ENCODE peak calls at places on chromosomes 13 and 19, in six cellular contexts. N, R, D, J, B and Q are unnamed samples.

GRCh38 chr19:45815501-45816216 is 551 bp upstream of the RSPH6A start:
- DNase-seq in B (no peak), D (no peak), R (no peak), N (no peak), J (no peak), Q (no peak)

GRCh38 chr13:29524176-29524575 is 71.3 kb downstream of the SLC7A1 start:
- DNase-seq in N (no peak), B (peak), J (no peak), R (no peak), D (no peak), Q (no peak)

GRCh38 chr13:73274147-73274546 is 215.3 kb downstream of the KLF5 start:
- DNase-seq in D (no peak), R (no peak), B (no peak), N (no peak), J (no peak), Q (no peak)

GRCh38 chr19:30784850-30785459 is 412.8 kb downstream of the ZNF536 start:
- DNase-seq in N (peak), D (peak), B (peak), J (peak), R (peak), Q (no peak)

GRCh38 chr13:25478186-25478585 is 106.4 kb downstream of the ATP8A2 start:
- DNase-seq in N (no peak), R (no peak), B (no peak), D (no peak), J (no peak), Q (no peak)

GRCh38 chr19:13181747-13182388 is 31.7 kb downstream of the IER2 start:
- DNase-seq in J (no peak), N (no peak), D (no peak), R (peak), B (peak), Q (no peak)

GRCh38 chr13:100825551-100825950 is 151.0 kb upstream of the TMTC4 start:
- DNase-seq in J (no peak), N (no peak), B (no peak), R (no peak), D (no peak), Q (no peak)

GRCh38 chr19:40512473-40513344 is 45.9 kb downstream of the SPTBN4 start:
- DNase-seq in B (no peak), D (no peak), R (no peak), J (no peak), N (no peak), Q (no peak)

GRCh38 chr13:73676550-73677040 is 457.6 kb downstream of the KLF12 start:
- DNase-seq in J (no peak), B (no peak), D (no peak), N (no peak), R (no peak), Q (no peak)

GRCh38 chr13:47036291-47037008 is 139.6 kb upstream of the HTR2A start:
- DNase-seq in J (peak), R (no peak), N (no peak), D (no peak), B (no peak), Q (no peak)

GRCh38 chr13:18961383-18962117 is 220.1 kb downstream of the TUBA3C start:
- DNase-seq in J (no peak), R (no peak), N (no peak), B (no peak), D (no peak), Q (no peak)

GRCh38 chr13:54593504-54593903 is 1564.9 kb downstream of the OLFM4 start:
- DNase-seq in D (no peak), J (no peak), B (no peak), N (no peak), R (no peak), Q (no peak)

GRCh38 chr13:47826481-47826880 is 174.6 kb downstream of the SUCLA2 start:
- DNase-seq in J (no peak), R (no peak), B (no peak), N (no peak), D (no peak), Q (no peak)

GRCh38 chr13:109867766-109868165 is 81.4 kb upstream of the IRS2 start:
- DNase-seq in N (no peak), B (no peak), J (no peak), D (no peak), R (no peak), Q (no peak)

GRCh38 chr13:113663934-113664333 is 3.1 kb upstream of the GRK1 start:
- DNase-seq in J (no peak), R (peak), B (no peak), D (no peak), N (no peak), Q (no peak)

GRCh38 chr13:113537909-113538688 is 46.5 kb upstream of the TFDP1 start:
- DNase-seq in J (no peak), D (no peak), R (no peak), N (no peak), B (no peak), Q (no peak)

GRCh38 chr13:41944635-41945401 is 16.1 kb downstream of the VWA8 start:
- DNase-seq in J (no peak), N (no peak), B (no peak), R (no peak), D (no peak), Q (no peak)

GRCh38 chr13:49240017-49240416 is 7.7 kb upstream of the CDADC1 start:
- DNase-seq in D (no peak), N (no peak), B (no peak), J (peak), R (no peak), Q (no peak)

GRCh38 chr19:48569814-48570213 is 17.8 kb downstream of the SULT2B1 start:
- DNase-seq in N (no peak), D (no peak), B (no peak), J (no peak), R (no peak), Q (no peak)

GRCh38 chr13:94195715-94196114 is 283.8 kb downstream of the DCT start:
- DNase-seq in D (no peak), R (no peak), B (no peak), N (no peak), J (no peak), Q (peak)

GRCh38 chr13:113863511-113864302 is at the start of gene GAS6:
- DNase-seq in B (peak), R (no peak), J (no peak), D (no peak), N (no peak), Q (no peak)

GRCh38 chr19:38624822-38625221 is 5.8 kb downstream of the EIF3K start:
- DNase-seq in N (no peak), R (no peak), B (no peak), D (no peak), J (no peak), Q (no peak)

GRCh38 chr13:53105881-53106280 is 77.3 kb downstream of the OLFM4 start:
- DNase-seq in D (no peak), R (no peak), B (no peak), N (no peak), J (peak), Q (no peak)

GRCh38 chr19:3982701-3983541 is 2.3 kb downstream of the EEF2 start:
- DNase-seq in J (no peak), D (no peak), N (no peak), R (no peak), B (no peak), Q (no peak)

GRCh38 chr19:2446390-2446789 is 10.4 kb downstream of the LMNB2 start:
- DNase-seq in J (no peak), R (no peak), B (no peak), D (no peak), N (no peak), Q (no peak)

GRCh38 chr13:103876571-103876970 is 810.4 kb upstream of the SLC10A2 start:
- DNase-seq in R (no peak), D (no peak), B (no peak), J (no peak), N (no peak), Q (no peak)

GRCh38 chr19:8131517-8131916 is 17.9 kb downstream of the FBN3 start:
- DNase-seq in B (no peak), D (no peak), J (no peak), R (no peak), N (no peak), Q (no peak)

GRCh38 chr19:35266904-35267817 is 1.6 kb upstream of the USF2 start:
- DNase-seq in B (peak), R (no peak), D (peak), J (no peak), N (peak), Q (no peak)

GRCh38 chr13:99698010-99698815 is 196.9 kb downstream of the TM9SF2 start:
- DNase-seq in J (no peak), N (no peak), D (no peak), R (no peak), B (no peak), Q (no peak)

GRCh38 chr19:38634757-38635482 is 12.5 kb upstream of the ACTN4 start:
- DNase-seq in N (peak), B (peak), R (peak), D (peak), J (peak), Q (no peak)

GRCh38 chr19:41189425-41190065 is 3.5 kb upstream of the CYP2S1 start:
- DNase-seq in D (no peak), R (no peak), J (no peak), B (no peak), N (no peak), Q (no peak)

GRCh38 chr19:31574251-31574973 is 225.2 kb upstream of the TSHZ3 start:
- DNase-seq in N (no peak), D (no peak), B (no peak), R (no peak), J (no peak), Q (no peak)

GRCh38 chr13:30113531-30113930 is 193.8 kb downstream of the KATNAL1 start:
- DNase-seq in N (no peak), R (no peak), J (no peak), B (no peak), D (no peak), Q (no peak)

GRCh38 chr13:30422056-30422914 is at the start of gene UBE2L5:
- DNase-seq in N (peak), D (peak), J (peak), R (peak), B (peak), Q (no peak)

GRCh38 chr19:58089846-58090245 is 8.2 kb downstream of the ZSCAN18 start:
- DNase-seq in D (no peak), R (no peak), N (no peak), B (no peak), J (no peak), Q (no peak)

GRCh38 chr13:79307866-79308298 is 98.2 kb downstream of the RBM26 start:
- DNase-seq in N (no peak), R (no peak), B (no peak), D (no peak), J (no peak), Q (peak)

GRCh38 chr19:33376423-33376822 is 2.9 kb downstream of the CEBPG start:
- DNase-seq in J (peak), N (no peak), B (peak), R (no peak), D (no peak), Q (no peak)